ENCODE peak calls at places on chromosomes 11 and 22, in seven cellular contexts. M, H, J, B, E, R and K are unnamed samples.

GRCh38 chr11:128227466-128227865 is 359.9 kb downstream of the ETS1 start:
- DNase-seq in M (no peak), H (no peak), J (no peak), B (no peak), E (no peak), R (no peak), K (no peak)

GRCh38 chr11:43574949-43575915 is 105.3 kb upstream of the HSD17B12 start:
- DNase-seq in M (no peak), H (no peak), J (peak), B (no peak), E (peak), R (no peak), K (no peak)

GRCh38 chr11:66462911-66463310 is 3.8 kb upstream of the PELI3 start:
- DNase-seq in M (no peak), H (no peak), J (no peak), B (no peak), E (no peak), R (no peak), K (no peak)

GRCh38 chr11:62552465-62552782 is 5.8 kb upstream of the AHNAK start:
- DNase-seq in M (no peak), H (no peak), J (no peak), B (no peak), E (no peak), R (no peak), K (peak)

GRCh38 chr11:131980878-131981668 is 610.7 kb downstream of the NTM start:
- DNase-seq in M (no peak), H (no peak), J (no peak), B (no peak), E (no peak), R (no peak), K (no peak)

GRCh38 chr22:36641902-36642640 is 61.5 kb downstream of the CACNG2 start:
- DNase-seq in M (no peak), H (no peak), J (no peak), B (no peak), E (no peak), R (no peak), K (no peak)

GRCh38 chr22:42934338-42934737 is 77.3 kb upstream of the ARFGAP3 start:
- DNase-seq in M (no peak), H (no peak), J (no peak), B (no peak), E (no peak), R (no peak), K (no peak)

GRCh38 chr11:33716236-33716635 is 15.6 kb upstream of the C11orf91 start:
- DNase-seq in M (no peak), H (peak), J (peak), B (no peak), E (no peak), R (no peak), K (peak)

GRCh38 chr11:66509131-66509561 is 1.3 kb upstream of the BBS1 start:
- DNase-seq in M (peak), H (no peak), J (no peak), B (no peak), E (no peak), R (no peak), K (no peak)

GRCh38 chr11:33344611-33345010 is 87.4 kb downstream of the HIPK3 start:
- DNase-seq in M (peak), H (no peak), J (no peak), B (no peak), E (no peak), R (no peak), K (peak)

GRCh38 chr11:118005224-118006152 is 19.3 kb downstream of the IL10RA start:
- DNase-seq in M (no peak), H (peak), J (no peak), B (no peak), E (peak), R (no peak), K (no peak)

GRCh38 chr22:50607366-50608020 is 6.9 kb downstream of the MAPK8IP2 start:
- DNase-seq in M (no peak), H (no peak), J (no peak), B (no peak), E (no peak), R (no peak), K (no peak)

GRCh38 chr11:76120513-76121081 is 85.7 kb downstream of the WNT11 start:
- DNase-seq in M (no peak), H (no peak), J (no peak), B (no peak), E (no peak), R (no peak), K (no peak)

GRCh38 chr11:58513747-58514367 is 6.0 kb upstream of the OR5B21 start:
- DNase-seq in M (peak), H (peak), J (peak), B (peak), E (peak), R (no peak), K (peak)

GRCh38 chr11:12077535-12078280 is 32.7 kb upstream of the MICAL2 start:
- DNase-seq in M (no peak), H (no peak), J (no peak), B (no peak), E (no peak), R (no peak), K (no peak)

GRCh38 chr11:90895850-90896249 is 673.0 kb upstream of the CHORDC1 start:
- DNase-seq in M (no peak), H (no peak), J (no peak), B (no peak), E (no peak), R (no peak), K (no peak)

GRCh38 chr11:87463486-87464102 is 425.9 kb downstream of the TMEM135 start:
- DNase-seq in M (peak), H (peak), J (peak), B (peak), E (no peak), R (no peak), K (peak)

GRCh38 chr22:36612458-36612857 is 83.5 kb upstream of the EIF3D start:
- DNase-seq in M (no peak), H (no peak), J (no peak), B (no peak), E (no peak), R (no peak), K (no peak)

GRCh38 chr11:70661763-70662501 is 263.6 kb downstream of the CTTN start:
- DNase-seq in M (no peak), H (no peak), J (peak), B (no peak), E (peak), R (no peak), K (no peak)
- TF ChIP-seq JUND in M (no peak), H (no peak), J (no peak), B (no peak), E (no peak), R (no peak), K (no peak)

GRCh38 chr22:33114570-33114969 is 56.4 kb upstream of the SYN3 start:
- DNase-seq in M (no peak), H (no peak), J (peak), B (no peak), E (no peak), R (no peak), K (no peak)
- TF ChIP-seq JUND in M (no peak), H (no peak), J (no peak), B (no peak), E (no peak), R (no peak), K (no peak)

GRCh38 chr11:69834811-69835800 is 15.9 kb upstream of the FGF3 start:
- DNase-seq in M (no peak), H (no peak), J (peak), B (no peak), E (no peak), R (no peak), K (no peak)
- TF ChIP-seq JUND in M (no peak), H (no peak), J (no peak), B (no peak), E (no peak), R (no peak), K (no peak)

GRCh38 chr11:22349446-22349845 is 11.3 kb downstream of the SLC17A6 start:
- DNase-seq in M (no peak), H (no peak), J (peak), B (no peak), E (no peak), R (no peak), K (no peak)

GRCh38 chr11:22346283-22346682 is 8.1 kb downstream of the SLC17A6 start:
- DNase-seq in M (no peak), H (no peak), J (no peak), B (no peak), E (no peak), R (no peak), K (no peak)

GRCh38 chr11:22343411-22344032 is 5.3 kb downstream of the SLC17A6 start:
- DNase-seq in M (no peak), H (no peak), J (no peak), B (no peak), E (peak), R (no peak), K (no peak)

GRCh38 chr11:22342599-22343138 is 4.5 kb downstream of the SLC17A6 start:
- DNase-seq in M (no peak), H (no peak), J (no peak), B (no peak), E (no peak), R (no peak), K (no peak)

GRCh38 chr11:22347857-22348496 is 9.8 kb downstream of the SLC17A6 start:
- DNase-seq in M (no peak), H (no peak), J (no peak), B (no peak), E (no peak), R (no peak), K (no peak)
- TF ChIP-seq JUND in M (no peak), H (no peak), J (no peak), B (no peak), E (no peak), R (no peak), K (no peak)

GRCh38 chr11:108241370-108242037 is 18.6 kb downstream of the ATM start:
- DNase-seq in M (no peak), H (no peak), J (no peak), B (no peak), E (no peak), R (no peak), K (no peak)
- TF ChIP-seq JUND in M (no peak), H (no peak), J (no peak), B (no peak), E (no peak), R (no peak), K (no peak)

GRCh38 chr11:2555891-2556290 is 111.1 kb downstream of the KCNQ1 start:
- DNase-seq in M (no peak), H (no peak), J (no peak), B (no peak), E (no peak), R (no peak), K (no peak)

GRCh38 chr11:2559527-2560311 is 114.9 kb downstream of the KCNQ1 start:
- DNase-seq in M (no peak), H (no peak), J (no peak), B (no peak), E (no peak), R (no peak), K (no peak)

GRCh38 chr11:2558861-2559526 is 114.2 kb downstream of the KCNQ1 start:
- DNase-seq in M (no peak), H (no peak), J (no peak), B (no peak), E (no peak), R (no peak), K (no peak)

GRCh38 chr11:2557381-2557780 is 112.6 kb downstream of the KCNQ1 start:
- DNase-seq in M (no peak), H (no peak), J (no peak), B (no peak), E (no peak), R (no peak), K (no peak)

GRCh38 chr11:2558402-2558801 is 113.6 kb downstream of the KCNQ1 start:
- DNase-seq in M (no peak), H (no peak), J (no peak), B (no peak), E (no peak), R (no peak), K (no peak)
- TF ChIP-seq JUND in M (no peak), H (no peak), J (no peak), B (no peak), E (no peak), R (no peak), K (no peak)

DNA sequence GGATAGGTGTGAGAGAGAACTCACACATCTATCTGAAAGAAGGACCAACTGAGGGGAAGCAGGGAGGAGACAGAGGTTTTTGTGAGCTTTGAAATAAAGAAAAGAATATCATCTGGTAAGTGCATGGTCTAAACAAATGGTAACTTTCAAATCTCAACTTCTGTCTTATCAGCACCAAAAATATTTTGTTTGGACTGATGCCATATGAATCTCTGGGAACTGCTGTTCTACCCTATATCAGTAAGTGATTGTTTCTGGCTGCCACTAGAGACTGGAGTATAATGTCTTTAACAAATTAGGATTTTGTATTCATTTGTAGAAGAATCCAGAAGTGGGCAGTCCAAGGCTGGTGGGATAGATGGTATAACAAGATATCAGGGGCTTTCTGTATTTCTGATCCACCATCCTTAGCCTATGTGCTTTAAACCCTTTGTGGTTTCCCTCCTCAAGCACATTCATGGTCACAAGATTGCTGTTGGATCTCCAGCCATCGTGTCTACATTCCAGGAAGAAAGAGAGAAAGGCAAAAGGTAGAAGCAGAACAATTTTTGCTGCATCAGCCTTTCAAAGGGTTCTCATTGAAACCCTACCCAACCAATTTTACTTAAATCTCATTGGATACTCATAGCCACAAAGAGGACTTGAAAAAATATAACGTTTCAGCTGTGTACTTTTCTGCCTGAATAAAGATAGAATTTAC is 4.7 kb downstream of the HEPHL1 start:
- DNase-seq in M (no peak), H (no peak), J (no peak), B (no peak), E (no peak), R (no peak), K (no peak)
- TF ChIP-seq JUND in M (no peak), H (no peak), J (no peak), B (no peak), E (no peak), R (no peak), K (no peak)

GRCh38 chr11:129326921-129327320 is 48.7 kb upstream of the BARX2 start:
- DNase-seq in M (no peak), H (no peak), J (no peak), B (no peak), E (no peak), R (no peak), K (no peak)

GRCh38 chr11:129323896-129324522 is 51.6 kb upstream of the BARX2 start:
- DNase-seq in M (peak), H (no peak), J (no peak), B (no peak), E (peak), R (no peak), K (peak)

GRCh38 chr11:129321076-129321475 is 54.6 kb upstream of the BARX2 start:
- DNase-seq in M (peak), H (no peak), J (no peak), B (no peak), E (peak), R (no peak), K (no peak)

GRCh38 chr11:129322941-129323340 is 52.7 kb upstream of the BARX2 start:
- DNase-seq in M (no peak), H (no peak), J (no peak), B (no peak), E (peak), R (no peak), K (no peak)

GRCh38 chr11:129324533-129325175 is 51.0 kb upstream of the BARX2 start:
- DNase-seq in M (peak), H (no peak), J (no peak), B (no peak), E (peak), R (no peak), K (peak)
- TF ChIP-seq JUND in M (peak), H (no peak), J (no peak), B (no peak), E (no peak), R (no peak), K (peak)

GRCh38 chr22:48972979-48973693 is 854.5 kb downstream of the BRD1 start:
- DNase-seq in M (no peak), H (no peak), J (no peak), B (no peak), E (peak), R (no peak), K (no peak)

GRCh38 chr22:48975886-48976285 is 851.8 kb downstream of the BRD1 start:
- DNase-seq in M (no peak), H (no peak), J (no peak), B (no peak), E (no peak), R (no peak), K (no peak)

GRCh38 chr22:48974443-48975251 is 853.0 kb downstream of the BRD1 start:
- DNase-seq in M (no peak), H (no peak), J (no peak), B (no peak), E (peak), R (no peak), K (no peak)

GRCh38 chr22:48975252-48975780 is 852.4 kb downstream of the BRD1 start:
- DNase-seq in M (no peak), H (no peak), J (no peak), B (no peak), E (peak), R (no peak), K (no peak)

DNA sequence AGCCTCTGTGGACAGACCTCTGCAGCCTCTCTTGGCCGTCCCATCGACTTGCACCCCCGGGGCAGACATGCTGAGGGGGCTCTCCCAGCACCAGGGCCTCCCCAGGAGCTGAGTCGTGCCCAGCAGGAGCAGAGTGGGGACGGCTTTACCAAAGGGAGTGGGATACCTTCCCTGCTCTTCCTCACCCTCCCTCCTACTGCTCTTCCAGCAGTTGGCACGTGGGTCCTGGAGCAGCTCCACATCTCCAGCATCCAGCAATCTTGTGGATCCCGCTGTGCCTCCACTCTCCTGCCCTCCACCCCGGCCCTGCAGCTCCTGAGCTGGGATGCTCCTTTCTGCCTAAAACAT is 854.0 kb downstream of the BRD1 start:
- DNase-seq in M (no peak), H (no peak), J (no peak), B (no peak), E (peak), R (no peak), K (no peak)
- TF ChIP-seq JUND in M (no peak), H (no peak), J (no peak), B (no peak), E (no peak), R (no peak), K (no peak)

GRCh38 chr22:25478573-25478972 is 85.9 kb upstream of the GRK3 start:
- DNase-seq in M (no peak), H (no peak), J (no peak), B (no peak), E (no peak), R (no peak), K (peak)

GRCh38 chr22:25472382-25472781 is 92.1 kb upstream of the GRK3 start:
- DNase-seq in M (no peak), H (no peak), J (no peak), B (no peak), E (no peak), R (no peak), K (no peak)

GRCh38 chr22:25478111-25478510 is 86.4 kb upstream of the GRK3 start:
- DNase-seq in M (no peak), H (no peak), J (no peak), B (no peak), E (no peak), R (no peak), K (no peak)

GRCh38 chr22:25477358-25477757 is 87.1 kb upstream of the GRK3 start:
- DNase-seq in M (no peak), H (no peak), J (no peak), B (no peak), E (no peak), R (no peak), K (no peak)

GRCh38 chr22:25475554-25476022 is 88.9 kb upstream of the GRK3 start:
- DNase-seq in M (no peak), H (no peak), J (peak), B (no peak), E (no peak), R (no peak), K (no peak)
- TF ChIP-seq JUND in M (no peak), H (no peak), J (no peak), B (no peak), E (no peak), R (no peak), K (no peak)